ENCODE peak calls at places on chromosomes 13 and 19, in four cellular contexts. One of them, this sample, is unnamed. For H3K9me3, the result is how much of the 10 kb centered on the place peaks cover.

GRCh38 chr19:33373701-33374405 is at the start of gene CEBPG:
- DNase-seq in heart right ventricle: peak
- DNase-seq in mucosa of descending colon: peak
- DNase-seq in ovary: peak
- DNase-seq in this sample: no peak

GRCh38 chr19:34336781-34337271 is 28.2 kb upstream of the GPI start:
- DNase-seq in ovary: no peak
- DNase-seq in heart right ventricle: peak
- DNase-seq in mucosa of descending colon: peak
- DNase-seq in this sample: no peak

GRCh38 chr13:63396746-63397145 is 1981.1 kb upstream of the PCDH20 start:
- DNase-seq in ovary: no peak
- DNase-seq in heart right ventricle: no peak
- DNase-seq in mucosa of descending colon: no peak
- DNase-seq in this sample: no peak

GRCh38 chr19:45676851-45677263 is 8.8 kb downstream of the GIPR start:
- DNase-seq in ovary: no peak
- DNase-seq in mucosa of descending colon: peak
- DNase-seq in heart right ventricle: no peak
- DNase-seq in this sample: no peak

GRCh38 chr13:112892759-112893569 is 76.0 kb upstream of the MCF2L start:
- DNase-seq in mucosa of descending colon: peak
- DNase-seq in ovary: no peak
- DNase-seq in heart right ventricle: no peak
- DNase-seq in this sample: no peak

GRCh38 chr13:24870380-24870760 is 106.4 kb downstream of the RNF17 start:
- DNase-seq in ovary: no peak
- DNase-seq in heart right ventricle: no peak
- DNase-seq in mucosa of descending colon: no peak
- DNase-seq in this sample: no peak

GRCh38 chr13:30235206-30235605 is 72.1 kb downstream of the KATNAL1 start:
- DNase-seq in ovary: no peak
- DNase-seq in heart right ventricle: no peak
- DNase-seq in mucosa of descending colon: no peak
- DNase-seq in this sample: no peak

GRCh38 chr19:3304871-3305423 is 61.4 kb upstream of the NFIC start:
- DNase-seq in ovary: peak
- DNase-seq in heart right ventricle: peak
- DNase-seq in mucosa of descending colon: peak
- DNase-seq in this sample: no peak

GRCh38 chr19:29635963-29636362 is 29.3 kb upstream of the PLEKHF1 start:
- DNase-seq in ovary: no peak
- DNase-seq in mucosa of descending colon: no peak
- DNase-seq in heart right ventricle: no peak
- DNase-seq in this sample: no peak

GRCh38 chr19:32642771-32643170 is 32.2 kb downstream of the ANKRD27 start:
- DNase-seq in heart right ventricle: no peak
- DNase-seq in ovary: no peak
- DNase-seq in mucosa of descending colon: no peak
- DNase-seq in this sample: no peak

GRCh38 chr19:41323023-41323422 is 13.1 kb downstream of the CCDC97 start:
- DNase-seq in ovary: peak
- DNase-seq in mucosa of descending colon: no peak
- DNase-seq in heart right ventricle: no peak
- DNase-seq in this sample: no peak

GRCh38 chr19:15129856-15130580 is 22.8 kb downstream of the SYDE1 start:
- DNase-seq in mucosa of descending colon: no peak
- DNase-seq in ovary: no peak
- DNase-seq in heart right ventricle: no peak
- DNase-seq in this sample: no peak

GRCh38 chr13:93814658-93815057 is 588.1 kb downstream of the GPC6 start:
- DNase-seq in mucosa of descending colon: no peak
- DNase-seq in heart right ventricle: no peak
- DNase-seq in ovary: no peak
- DNase-seq in this sample: no peak

GRCh38 chr13:113802761-113803160 is 43.7 kb downstream of the TMEM255B start:
- DNase-seq in heart right ventricle: no peak
- DNase-seq in mucosa of descending colon: no peak
- DNase-seq in ovary: peak
- DNase-seq in this sample: no peak

GRCh38 chr19:10390652-10391286 is 10.4 kb upstream of the TYK2 start:
- DNase-seq in mucosa of descending colon: peak
- DNase-seq in heart right ventricle: peak
- DNase-seq in ovary: peak
- DNase-seq in this sample: no peak

GRCh38 chr13:39888865-39889810 is 233.7 kb downstream of the COG6 start:
- DNase-seq in mucosa of descending colon: no peak
- DNase-seq in heart right ventricle: no peak
- DNase-seq in ovary: no peak
- DNase-seq in this sample: no peak

GRCh38 chr19:53509845-53510244 is 28.1 kb upstream of the ZNF331 start:
- DNase-seq in mucosa of descending colon: no peak
- DNase-seq in ovary: no peak
- DNase-seq in heart right ventricle: no peak
- DNase-seq in this sample: no peak

GRCh38 chr19:46608178-46608577 is 7.0 kb downstream of the CALM3 start:
- DNase-seq in heart right ventricle: no peak
- DNase-seq in mucosa of descending colon: no peak
- DNase-seq in ovary: no peak
- DNase-seq in this sample: no peak

GRCh38 chr13:38900188-38900587 is 90.4 kb downstream of the STOML3 start:
- DNase-seq in mucosa of descending colon: no peak
- DNase-seq in heart right ventricle: no peak
- DNase-seq in ovary: no peak
- DNase-seq in this sample: no peak

GRCh38 chr19:39303373-39304184 is 7.4 kb downstream of the IFNL1 start:
- DNase-seq in heart right ventricle: no peak
- DNase-seq in ovary: no peak
- DNase-seq in mucosa of descending colon: no peak
- DNase-seq in this sample: no peak

GRCh38 chr13:56886398-56886797 is 254.3 kb upstream of the PRR20A start:
- DNase-seq in heart right ventricle: no peak
- DNase-seq in ovary: no peak
- DNase-seq in mucosa of descending colon: no peak
- DNase-seq in this sample: no peak

GRCh38 chr13:35771898-35772297 is 295.4 kb upstream of the MAB21L1 start:
- DNase-seq in mucosa of descending colon: no peak
- DNase-seq in heart right ventricle: no peak
- DNase-seq in ovary: no peak
- DNase-seq in this sample: no peak

GRCh38 chr13:55361141-55361540 is 1779.6 kb upstream of the PRR20A start:
- DNase-seq in mucosa of descending colon: no peak
- DNase-seq in ovary: no peak
- DNase-seq in heart right ventricle: no peak
- DNase-seq in this sample: no peak

GRCh38 chr13:100657881-100658315 is 16.7 kb downstream of the TMTC4 start:
- DNase-seq in ovary: no peak
- DNase-seq in heart right ventricle: no peak
- DNase-seq in mucosa of descending colon: no peak
- DNase-seq in this sample: no peak

GRCh38 chr19:29819986-29820385 is 8.2 kb downstream of the CCNE1 start:
- DNase-seq in heart right ventricle: no peak
- DNase-seq in mucosa of descending colon: no peak
- DNase-seq in ovary: no peak
- DNase-seq in this sample: no peak

GRCh38 chr19:1081301-1082164 is 13.6 kb downstream of the POLR2E start:
- DNase-seq in mucosa of descending colon: no peak
- DNase-seq in ovary: peak
- DNase-seq in heart right ventricle: no peak
- DNase-seq in this sample: no peak

GRCh38 chr19:1084024-1084868 is 10.9 kb downstream of the POLR2E start:
- DNase-seq in heart right ventricle: no peak
- DNase-seq in ovary: no peak
- DNase-seq in mucosa of descending colon: no peak
- DNase-seq in this sample: no peak

GRCh38 chr19:1082928-1083816 is 12.0 kb downstream of the POLR2E start:
- DNase-seq in mucosa of descending colon: no peak
- DNase-seq in heart right ventricle: no peak
- DNase-seq in ovary: no peak
- DNase-seq in this sample: no peak

GRCh38 chr19:1080360-1081161 is 13.6 kb downstream of the ARHGAP45 start:
- DNase-seq in mucosa of descending colon: no peak
- DNase-seq in ovary: peak
- DNase-seq in heart right ventricle: no peak
- DNase-seq in this sample: no peak

GRCh38 chr19:1082165-1082927 is 12.8 kb downstream of the POLR2E start:
- DNase-seq in ovary: peak
- DNase-seq in heart right ventricle: no peak
- DNase-seq in mucosa of descending colon: peak
- DNase-seq in this sample: no peak
- H3K4me3 ChIP-seq in ovary: no peak
- H3K4me3 ChIP-seq in heart right ventricle: no peak
- H3K4me3 ChIP-seq in mucosa of descending colon: peak
- H3K4me3 ChIP-seq in this sample: peak

GRCh38 chr19:44313231-44313630 is 8.4 kb upstream of the ZNF235 start:
- DNase-seq in mucosa of descending colon: no peak
- DNase-seq in heart right ventricle: no peak
- DNase-seq in ovary: no peak
- DNase-seq in this sample: no peak

GRCh38 chr19:44315883-44316282 is 11.1 kb upstream of the ZNF235 start:
- DNase-seq in heart right ventricle: no peak
- DNase-seq in mucosa of descending colon: no peak
- DNase-seq in ovary: no peak
- DNase-seq in this sample: no peak
- H3K9me3 ChIP-seq in heart right ventricle: under half
- H3K9me3 ChIP-seq in mucosa of descending colon: half or more
- H3K9me3 ChIP-seq in ovary: under half
- H3K9me3 ChIP-seq in this sample: under half

DNA sequence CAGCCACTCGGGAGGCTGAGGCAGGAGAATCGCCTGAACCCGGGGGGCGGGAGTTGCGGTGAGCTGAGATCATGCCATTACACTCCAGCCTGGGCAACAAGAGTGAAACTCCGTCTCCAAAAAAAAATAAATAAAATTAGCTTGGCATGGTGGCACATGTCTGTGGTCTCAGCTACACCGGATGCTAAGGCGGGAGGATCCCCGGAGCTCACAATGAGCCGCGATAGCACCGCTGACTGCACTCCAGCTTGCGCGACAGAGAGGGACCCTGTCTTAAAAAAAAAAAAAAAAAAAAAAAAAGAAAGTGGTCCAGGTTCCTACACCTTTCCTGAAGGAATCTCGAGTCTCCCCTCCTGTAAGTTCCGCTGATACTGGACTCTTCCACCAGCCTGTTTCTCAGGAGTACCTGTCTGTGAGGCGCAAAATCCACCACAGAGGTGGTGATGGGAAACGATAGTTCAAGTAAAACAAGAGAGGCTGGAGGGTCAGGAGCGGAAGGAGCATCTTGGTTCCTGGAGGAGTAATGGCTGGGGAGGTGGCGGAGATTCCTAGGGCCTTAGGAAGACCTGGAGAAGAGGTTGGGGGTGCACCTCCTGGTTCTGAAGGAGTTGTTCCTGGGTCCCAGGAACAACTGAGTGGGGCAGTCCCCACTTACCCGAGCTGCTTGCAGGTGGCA is 468 bp downstream of the FUT1 start:
- DNase-seq in ovary: no peak
- DNase-seq in mucosa of descending colon: no peak
- DNase-seq in heart right ventricle: no peak
- DNase-seq in this sample: no peak
- H3K4me3 ChIP-seq in ovary: peak
- H3K4me3 ChIP-seq in mucosa of descending colon: no peak
- H3K4me3 ChIP-seq in heart right ventricle: peak
- H3K4me3 ChIP-seq in this sample: peak

DNA sequence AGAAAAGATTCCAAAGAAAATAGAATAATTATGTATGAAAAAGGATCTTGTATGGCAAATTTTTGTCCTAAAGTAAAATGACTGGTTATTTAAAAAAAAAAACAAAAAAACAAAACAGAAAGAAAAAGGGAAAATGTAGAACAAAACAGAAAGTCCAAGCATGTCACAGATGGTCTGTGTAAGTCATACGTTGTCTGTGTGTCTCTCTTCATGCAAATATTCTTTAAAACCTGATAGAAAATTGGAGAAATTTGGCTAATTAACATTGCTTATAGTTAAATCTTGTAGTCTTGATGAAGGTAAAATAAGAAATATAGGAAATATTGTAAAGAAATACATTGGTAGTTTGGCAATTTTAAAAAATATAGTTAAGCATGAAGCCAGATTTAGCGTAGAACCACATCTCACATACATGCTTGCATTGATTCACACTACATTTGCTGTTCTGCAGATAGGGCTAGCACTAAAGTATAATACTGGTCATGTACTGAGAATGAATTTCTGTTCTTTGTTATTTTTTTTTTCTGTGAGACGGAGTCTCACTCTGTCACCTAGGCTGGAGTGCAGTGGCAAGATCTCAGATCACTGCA is 58.4 kb downstream of the SPRYD7 start:
- DNase-seq in mucosa of descending colon: no peak
- DNase-seq in ovary: no peak
- DNase-seq in heart right ventricle: no peak
- DNase-seq in this sample: no peak
- H3K9me3 ChIP-seq in mucosa of descending colon: under half
- H3K9me3 ChIP-seq in ovary: under half
- H3K9me3 ChIP-seq in heart right ventricle: under half
- H3K9me3 ChIP-seq in this sample: under half

GRCh38 chr13:26583662-26584061 is 26.2 kb downstream of the WASF3 start:
- DNase-seq in heart right ventricle: no peak
- DNase-seq in ovary: no peak
- DNase-seq in mucosa of descending colon: no peak
- DNase-seq in this sample: no peak
- H3K4me3 ChIP-seq in heart right ventricle: no peak
- H3K4me3 ChIP-seq in ovary: no peak
- H3K4me3 ChIP-seq in mucosa of descending colon: no peak
- H3K4me3 ChIP-seq in this sample: no peak

GRCh38 chr19:28416245-28416644 is 796.7 kb downstream of the UQCRFS1 start:
- DNase-seq in ovary: no peak
- DNase-seq in heart right ventricle: no peak
- DNase-seq in mucosa of descending colon: no peak
- DNase-seq in this sample: no peak
- H3K9me3 ChIP-seq in ovary: under half
- H3K9me3 ChIP-seq in heart right ventricle: under half
- H3K9me3 ChIP-seq in mucosa of descending colon: under half
- H3K9me3 ChIP-seq in this sample: under half

GRCh38 chr19:1274081-1274851 is 1.1 kb upstream of the FAM174C start:
- DNase-seq in heart right ventricle: no peak
- DNase-seq in mucosa of descending colon: no peak
- DNase-seq in ovary: peak
- DNase-seq in this sample: no peak
- H3K4me3 ChIP-seq in heart right ventricle: peak
- H3K4me3 ChIP-seq in mucosa of descending colon: no peak
- H3K4me3 ChIP-seq in ovary: peak
- H3K4me3 ChIP-seq in this sample: peak

This sample was measured in vagina.